ENCODE peak calls at places on chromosomes 5 and 9, in four cellular contexts. W, H, K and D are unnamed samples.
A peak's percentile ranks its signal among the peaks of the same experiment; 100 is the strongest.

GRCh38 chr9:136881691-136882108 is 4.6 kb upstream of the TRAF2 start:
- DNase-seq in W (peak; percentile 48), H (no peak), K (peak; percentile 43), D (no peak)

GRCh38 chr9:121510766-121511555 is 11.3 kb upstream of the GGTA1 start:
- DNase-seq in W (no peak), H (no peak), K (peak; percentile 79), D (no peak)

GRCh38 chr9:28270156-28270555 is 696.9 kb upstream of the C9orf72 start:
- DNase-seq in W (no peak), H (no peak), K (no peak), D (no peak)

GRCh38 chr9:27335088-27335487 is 38.1 kb upstream of the EQTN start:
- DNase-seq in W (no peak), H (no peak), K (no peak), D (no peak)

GRCh38 chr5:74540582-74540981 is 99.9 kb downstream of the ENC1 start:
- DNase-seq in W (no peak), H (no peak), K (no peak), D (no peak)

GRCh38 chr5:8340739-8341344 is 471.9 kb downstream of the MTRR start:
- DNase-seq in W (peak; percentile 4), H (no peak), K (no peak), D (no peak)

GRCh38 chr5:126883801-126884200 is 106.9 kb downstream of the LMNB1 start:
- DNase-seq in W (no peak), H (no peak), K (no peak), D (no peak)

GRCh38 chr5:134580001-134580460 is 52.6 kb downstream of the SAR1B start:
- DNase-seq in W (no peak), H (no peak), K (peak; percentile 22), D (no peak)

GRCh38 chr5:27830551-27830950 is 792.2 kb upstream of the CDH9 start:
- DNase-seq in W (peak; percentile 33), H (no peak), K (no peak), D (no peak)

GRCh38 chr5:157049605-157050004 is 9.3 kb downstream of the HAVCR1 start:
- DNase-seq in W (peak; percentile 85), H (no peak), K (no peak), D (peak; percentile 3)

GRCh38 chr9:137435980-137436760 is 5.0 kb downstream of the ENTPD8 start:
- DNase-seq in W (peak; percentile 77), H (peak; percentile 24), K (peak; percentile 40), D (peak; percentile 21)

GRCh38 chr9:84121991-84122523 is 141.5 kb downstream of the RMI1 start:
- DNase-seq in W (no peak), H (peak; percentile 72), K (no peak), D (peak; percentile 13)